ENCODE peak calls at places on chromosomes 13 and 19, in six cellular contexts. P is AG09309, T is fibroblast of the aortic adventitia, L is foreskin fibroblast, W is fibroblast of lung, H is glutamatergic neuron. R is an unnamed sample.

GRCh38 chr19:7783991-7784421 is 21.0 kb downstream of the CLEC4M start:
- DNase-seq in L (peak; percentile 75), T (peak; percentile 54), H (no peak), W (peak; percentile 18), P (no peak), R (no peak)

GRCh38 chr19:13579388-13580060 is 73.2 kb upstream of the CACNA1A start:
- DNase-seq in T (peak; percentile 93), P (peak; percentile 48), L (no peak), H (no peak), W (peak; percentile 63), R (no peak)

GRCh38 chr13:35826626-35827254 is 304.4 kb downstream of the DCLK1 start:
- DNase-seq in L (no peak), H (no peak), W (no peak), T (no peak), P (no peak), R (no peak)

GRCh38 chr19:39870171-39870971 is 24.2 kb upstream of the FBL start:
- DNase-seq in P (no peak), W (no peak), H (peak; percentile 67), T (no peak), L (no peak), R (no peak)

GRCh38 chr19:55418185-55418584 is 10.6 kb upstream of the UBE2S start:
- DNase-seq in L (peak; percentile 92), P (peak; percentile 62), H (peak; percentile 60), T (peak; percentile 90), W (peak; percentile 83), R (peak; percentile 77)

GRCh38 chr13:36998624-36999041 is 507 bp downstream of the ALG5 start:
- DNase-seq in L (peak; percentile 15), T (no peak), W (peak; percentile 7), H (peak; percentile 54), P (no peak), R (no peak)

GRCh38 chr13:85651440-85651839 is 147.8 kb downstream of the SLITRK6 start:
- DNase-seq in T (no peak), P (no peak), L (peak; percentile 3), H (no peak), W (peak; percentile 72), R (no peak)

GRCh38 chr19:51691122-51692064 is 1.7 kb upstream of the SPACA6 start:
- DNase-seq in W (peak; percentile 78), H (peak; percentile 29), P (no peak), T (peak; percentile 70), L (peak; percentile 56), R (no peak)

GRCh38 chr13:113489549-113490495 is 689 bp downstream of the DCUN1D2 start:
- DNase-seq in P (no peak), W (peak; percentile 48), L (peak; percentile 73), H (peak; percentile 51), T (peak; percentile 42), R (peak; percentile 68)

GRCh38 chr13:73551736-73552135 is 492.9 kb downstream of the KLF5 start:
- DNase-seq in L (no peak), W (no peak), T (no peak), H (no peak), P (no peak), R (no peak)

DNA sequence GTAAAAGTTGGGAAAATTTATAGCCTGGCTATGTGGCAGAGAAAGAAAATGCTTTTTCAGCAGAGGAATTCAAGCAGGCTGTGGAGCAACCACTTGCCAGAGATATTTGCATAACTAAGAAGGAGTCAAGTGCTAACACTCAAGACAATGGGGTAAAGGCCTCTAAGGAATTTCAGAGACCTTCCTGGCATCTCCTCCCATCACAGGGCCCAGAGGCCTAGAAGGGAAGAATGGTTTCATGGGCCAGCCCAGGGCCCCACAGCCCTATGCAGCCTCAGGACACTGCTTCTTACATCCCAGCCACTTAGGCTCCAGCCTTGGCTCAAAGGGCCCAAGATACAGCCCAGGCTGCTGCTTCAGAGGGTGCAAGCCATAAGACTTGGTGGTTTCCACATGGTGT is 14.3 kb downstream of the SLC15A1 start:
- DNase-seq in H (no peak), T (no peak), L (no peak), P (no peak), W (no peak), R (no peak)
- TF ChIP-seq CTCF in H (no peak), T (no peak), L (no peak), P (no peak), W (no peak), R (no peak)

GRCh38 chr13:54733639-54734038 is 1705.0 kb downstream of the OLFM4 start:
- DNase-seq in W (no peak), P (no peak), H (no peak), T (no peak), L (no peak), R (no peak)
- TF ChIP-seq CTCF in W (no peak), P (no peak), H (no peak), T (no peak), L (no peak), R (no peak)

DNA sequence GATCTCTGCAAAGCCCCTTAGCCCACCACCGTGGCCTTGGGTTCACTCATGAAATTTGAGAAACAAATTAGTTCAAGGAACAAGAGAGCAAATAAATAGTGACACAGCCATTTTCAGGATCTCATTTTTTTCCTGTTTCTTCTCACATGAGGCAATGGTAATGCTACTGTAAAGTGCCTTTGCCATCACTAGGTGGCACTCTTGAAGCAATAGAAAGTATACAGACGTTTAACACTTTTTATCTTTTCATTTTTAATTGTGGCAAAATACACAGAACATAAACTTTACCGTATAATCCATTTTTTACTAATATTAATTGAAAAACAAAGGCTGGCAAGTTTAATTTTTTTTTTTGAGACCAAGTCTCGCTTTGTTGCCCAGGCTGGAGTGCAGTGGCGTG is 76.9 kb upstream of the ZNF835 start:
- DNase-seq in P (no peak), W (no peak), L (peak; percentile 20), H (no peak), T (no peak), R (no peak)
- TF ChIP-seq CTCF in P (no peak), W (peak; percentile 24), L (peak; percentile 2), H (peak; percentile 35), T (no peak), R (no peak)

GRCh38 chr19:35142531-35143230 is 374 bp upstream of the FXYD7 start:
- DNase-seq in L (peak; percentile 63), P (no peak), T (no peak), W (no peak), H (peak; percentile 84), R (peak; percentile 81)
- TF ChIP-seq CTCF in L (no peak), P (peak; percentile 51), T (peak; percentile 35), W (peak; percentile 47), H (peak; percentile 91), R (peak; percentile 68)

R was measured in GM13976.